ENCODE peak calls at places on chromosomes 2 and 18, in four cellular contexts. One of them, this sample, is unnamed.

GRCh38 chr2:140136366-140136765 is 1356.2 kb upstream of the NXPH2 start:
- DNase-seq in SK-N-SH: no peak
- DNase-seq in K562: no peak
- DNase-seq in breast epithelium: no peak
- DNase-seq in this sample: no peak

GRCh38 chr2:1477196-1478040 is 64.2 kb downstream of the TPO start:
- DNase-seq in breast epithelium: no peak
- DNase-seq in K562: no peak
- DNase-seq in SK-N-SH: no peak
- DNase-seq in this sample: no peak

GRCh38 chr2:119339562-119339923 is 27.1 kb downstream of the C2orf76 start:
- DNase-seq in SK-N-SH: no peak
- DNase-seq in breast epithelium: no peak
- DNase-seq in K562: no peak
- DNase-seq in this sample: no peak

GRCh38 chr2:81266106-81266505 is 961.6 kb upstream of the LRRTM1 start:
- DNase-seq in breast epithelium: no peak
- DNase-seq in SK-N-SH: no peak
- DNase-seq in K562: no peak
- DNase-seq in this sample: no peak

GRCh38 chr2:157260403-157261198 is 3.1 kb downstream of the GALNT5 start:
- DNase-seq in breast epithelium: no peak
- DNase-seq in SK-N-SH: no peak
- DNase-seq in K562: no peak
- DNase-seq in this sample: no peak

GRCh38 chr18:76487076-76487475 is 8.0 kb downstream of the ZNF516 start:
- DNase-seq in K562: no peak
- DNase-seq in breast epithelium: no peak
- DNase-seq in SK-N-SH: no peak
- DNase-seq in this sample: no peak

GRCh38 chr2:118150294-118150693 is 62.0 kb downstream of the INSIG2 start:
- DNase-seq in K562: no peak
- DNase-seq in SK-N-SH: no peak
- DNase-seq in breast epithelium: no peak
- DNase-seq in this sample: no peak

GRCh38 chr2:170679607-170680079 is 35.5 kb upstream of the SP5 start:
- DNase-seq in SK-N-SH: no peak
- DNase-seq in breast epithelium: no peak
- DNase-seq in K562: no peak
- DNase-seq in this sample: no peak

GRCh38 chr18:34595673-34596072 is 114.4 kb upstream of the DTNA start:
- DNase-seq in SK-N-SH: no peak
- DNase-seq in breast epithelium: no peak
- DNase-seq in K562: no peak
- DNase-seq in this sample: no peak

GRCh38 chr2:57045236-57045635 is 861.4 kb downstream of the CCDC85A start:
- DNase-seq in breast epithelium: no peak
- DNase-seq in K562: no peak
- DNase-seq in SK-N-SH: no peak
- DNase-seq in this sample: no peak

GRCh38 chr18:37006742-37007141 is 177.8 kb downstream of the KIAA1328 start:
- DNase-seq in breast epithelium: no peak
- DNase-seq in K562: no peak
- DNase-seq in SK-N-SH: no peak
- DNase-seq in this sample: no peak

GRCh38 chr2:155235710-155236109 is 537.2 kb downstream of the KCNJ3 start:
- DNase-seq in K562: no peak
- DNase-seq in SK-N-SH: no peak
- DNase-seq in breast epithelium: no peak
- DNase-seq in this sample: no peak

GRCh38 chr2:215363039-215363438 is 51.2 kb downstream of the ATIC start:
- DNase-seq in breast epithelium: no peak
- DNase-seq in K562: no peak
- DNase-seq in SK-N-SH: no peak
- DNase-seq in this sample: no peak

GRCh38 chr18:7032537-7032936 is 85.1 kb downstream of the LAMA1 start:
- DNase-seq in K562: no peak
- DNase-seq in SK-N-SH: no peak
- DNase-seq in breast epithelium: no peak
- DNase-seq in this sample: no peak

GRCh38 chr2:168998609-168999211 is 32.4 kb downstream of the ABCB11 start:
- DNase-seq in K562: no peak
- DNase-seq in SK-N-SH: no peak
- DNase-seq in breast epithelium: no peak
- DNase-seq in this sample: no peak

GRCh38 chr2:692767-693166 is 15.6 kb upstream of the TMEM18 start:
- DNase-seq in breast epithelium: no peak
- DNase-seq in SK-N-SH: no peak
- DNase-seq in K562: no peak
- DNase-seq in this sample: no peak

GRCh38 chr18:47997338-47997780 is 66.9 kb upstream of the SMAD2 start:
- DNase-seq in K562: peak
- DNase-seq in breast epithelium: no peak
- DNase-seq in SK-N-SH: no peak
- DNase-seq in this sample: no peak

GRCh38 chr18:11995445-11996189 is 14.3 kb downstream of the IMPA2 start:
- DNase-seq in SK-N-SH: peak
- DNase-seq in K562: peak
- DNase-seq in breast epithelium: peak
- DNase-seq in this sample: peak
- TF ChIP-seq POLR2AphosphoS5 in SK-N-SH: no peak
- TF ChIP-seq POLR2AphosphoS5 in K562: no peak
- TF ChIP-seq POLR2AphosphoS5 in breast epithelium: no peak
- TF ChIP-seq POLR2AphosphoS5 in this sample: peak

GRCh38 chr2:142980246-142981068 is 103.0 kb downstream of the KYNU start:
- DNase-seq in K562: no peak
- DNase-seq in SK-N-SH: no peak
- DNase-seq in breast epithelium: no peak
- DNase-seq in this sample: no peak
- TF ChIP-seq CTCF in K562: no peak
- TF ChIP-seq CTCF in SK-N-SH: peak
- TF ChIP-seq CTCF in breast epithelium: peak
- TF ChIP-seq CTCF in this sample: peak

DNA sequence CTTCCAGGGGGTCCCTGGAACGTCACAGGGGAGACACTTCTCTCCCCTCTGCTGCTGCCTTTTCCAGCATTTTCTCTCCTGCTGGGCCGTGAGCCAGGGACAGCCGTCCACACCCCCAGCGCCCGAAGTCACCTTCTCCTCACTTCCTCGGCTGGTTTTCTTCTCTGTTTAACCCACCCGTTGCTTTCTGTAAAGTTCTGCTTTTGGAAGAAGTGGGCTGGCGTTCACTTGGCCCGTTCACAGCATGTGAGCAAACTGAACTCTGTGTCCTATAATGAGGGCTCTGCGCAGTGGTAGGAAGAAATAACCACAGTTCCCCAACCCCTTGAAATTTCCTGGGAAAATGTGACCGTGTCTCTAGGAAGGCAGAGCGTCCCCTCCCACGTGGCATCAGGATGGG is 187.0 kb upstream of the HDAC4 start:
- DNase-seq in K562: no peak
- DNase-seq in SK-N-SH: no peak
- DNase-seq in breast epithelium: no peak
- DNase-seq in this sample: no peak
- TF ChIP-seq POLR2AphosphoS5 in K562: no peak
- TF ChIP-seq POLR2AphosphoS5 in SK-N-SH: no peak
- TF ChIP-seq POLR2AphosphoS5 in breast epithelium: no peak
- TF ChIP-seq POLR2AphosphoS5 in this sample: no peak

GRCh38 chr2:3001595-3002184 is 375.9 kb downstream of the EIPR1 start:
- DNase-seq in breast epithelium: no peak
- DNase-seq in SK-N-SH: no peak
- DNase-seq in K562: no peak
- DNase-seq in this sample: no peak
- TF ChIP-seq CTCF in breast epithelium: no peak
- TF ChIP-seq CTCF in SK-N-SH: no peak
- TF ChIP-seq CTCF in K562: no peak
- TF ChIP-seq CTCF in this sample: no peak

DNA sequence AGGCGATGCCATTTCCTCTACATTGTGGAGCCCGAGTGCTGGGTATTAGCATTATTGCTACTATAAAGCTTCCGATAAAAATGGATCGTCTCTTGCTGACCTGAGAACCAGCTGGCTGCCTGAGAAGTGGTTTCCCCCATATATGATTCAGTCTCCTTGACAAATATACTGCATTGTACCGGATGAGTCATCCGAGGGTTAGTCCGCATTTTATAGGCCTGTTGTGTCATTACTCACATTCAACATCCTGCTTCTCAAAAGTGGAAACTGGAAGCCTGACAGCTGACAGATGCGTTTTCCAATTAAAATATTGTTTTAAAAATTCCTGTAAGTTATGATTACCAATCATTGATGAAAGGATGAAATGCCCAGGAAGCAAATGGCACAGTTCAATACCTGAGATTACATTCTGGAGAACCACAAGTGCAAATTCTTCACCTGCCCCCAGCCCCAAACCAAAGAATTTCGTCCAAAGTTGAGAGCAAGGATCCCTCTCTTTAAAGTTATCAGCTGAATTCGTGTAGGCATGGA is 65.7 kb downstream of the SPRED2 start:
- DNase-seq in K562: peak
- DNase-seq in SK-N-SH: no peak
- DNase-seq in breast epithelium: no peak
- DNase-seq in this sample: no peak
- TF ChIP-seq POLR2AphosphoS5 in K562: peak
- TF ChIP-seq POLR2AphosphoS5 in SK-N-SH: peak
- TF ChIP-seq POLR2AphosphoS5 in breast epithelium: no peak
- TF ChIP-seq POLR2AphosphoS5 in this sample: peak

GRCh38 chr18:32383040-32383819 is 87.5 kb downstream of the GAREM1 start:
- DNase-seq in breast epithelium: no peak
- DNase-seq in SK-N-SH: no peak
- DNase-seq in K562: no peak
- DNase-seq in this sample: no peak

GRCh38 chr18:32379891-32380290 is 90.8 kb downstream of the GAREM1 start:
- DNase-seq in K562: no peak
- DNase-seq in breast epithelium: no peak
- DNase-seq in SK-N-SH: no peak
- DNase-seq in this sample: no peak

GRCh38 chr18:32381761-32382160 is 88.9 kb downstream of the GAREM1 start:
- DNase-seq in breast epithelium: no peak
- DNase-seq in SK-N-SH: no peak
- DNase-seq in K562: no peak
- DNase-seq in this sample: no peak

GRCh38 chr18:32378705-32379104 is 92.0 kb downstream of the GAREM1 start:
- DNase-seq in SK-N-SH: no peak
- DNase-seq in K562: no peak
- DNase-seq in breast epithelium: no peak
- DNase-seq in this sample: peak

DNA sequence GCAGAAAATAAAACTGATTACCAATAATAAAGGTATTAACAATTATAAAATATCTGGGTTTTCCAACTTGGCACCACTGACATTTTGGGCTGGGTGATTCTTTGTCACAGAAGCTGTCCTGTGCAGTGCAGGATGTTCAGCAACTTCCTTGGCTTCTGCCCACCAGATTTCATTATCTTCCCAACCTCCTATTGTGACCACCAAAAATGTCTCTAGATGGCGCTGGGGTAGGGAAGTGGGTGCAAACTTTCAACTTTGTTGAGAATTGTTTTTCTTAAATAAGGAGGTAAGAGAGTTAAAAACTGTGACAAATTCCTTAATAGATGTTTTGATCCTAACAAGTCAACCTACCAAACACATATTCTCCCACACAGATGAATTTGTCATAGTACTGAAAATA is 90.1 kb downstream of the GAREM1 start:
- DNase-seq in K562: no peak
- DNase-seq in breast epithelium: no peak
- DNase-seq in SK-N-SH: no peak
- DNase-seq in this sample: no peak
- TF ChIP-seq CTCF in K562: no peak
- TF ChIP-seq CTCF in breast epithelium: no peak
- TF ChIP-seq CTCF in SK-N-SH: no peak
- TF ChIP-seq CTCF in this sample: no peak

GRCh38 chr2:28720345-28720744 is 31.3 kb upstream of the PPP1CB start:
- DNase-seq in K562: no peak
- DNase-seq in breast epithelium: no peak
- DNase-seq in SK-N-SH: no peak
- DNase-seq in this sample: no peak

GRCh38 chr2:28721601-28722191 is 29.9 kb upstream of the PPP1CB start:
- DNase-seq in breast epithelium: no peak
- DNase-seq in K562: no peak
- DNase-seq in SK-N-SH: no peak
- DNase-seq in this sample: no peak

GRCh38 chr2:28713582-28714292 is 37.9 kb upstream of the PPP1CB start:
- DNase-seq in SK-N-SH: no peak
- DNase-seq in breast epithelium: no peak
- DNase-seq in K562: no peak
- DNase-seq in this sample: no peak

GRCh38 chr2:28717339-28717758 is 34.3 kb upstream of the PPP1CB start:
- DNase-seq in K562: no peak
- DNase-seq in SK-N-SH: no peak
- DNase-seq in breast epithelium: peak
- DNase-seq in this sample: no peak

DNA sequence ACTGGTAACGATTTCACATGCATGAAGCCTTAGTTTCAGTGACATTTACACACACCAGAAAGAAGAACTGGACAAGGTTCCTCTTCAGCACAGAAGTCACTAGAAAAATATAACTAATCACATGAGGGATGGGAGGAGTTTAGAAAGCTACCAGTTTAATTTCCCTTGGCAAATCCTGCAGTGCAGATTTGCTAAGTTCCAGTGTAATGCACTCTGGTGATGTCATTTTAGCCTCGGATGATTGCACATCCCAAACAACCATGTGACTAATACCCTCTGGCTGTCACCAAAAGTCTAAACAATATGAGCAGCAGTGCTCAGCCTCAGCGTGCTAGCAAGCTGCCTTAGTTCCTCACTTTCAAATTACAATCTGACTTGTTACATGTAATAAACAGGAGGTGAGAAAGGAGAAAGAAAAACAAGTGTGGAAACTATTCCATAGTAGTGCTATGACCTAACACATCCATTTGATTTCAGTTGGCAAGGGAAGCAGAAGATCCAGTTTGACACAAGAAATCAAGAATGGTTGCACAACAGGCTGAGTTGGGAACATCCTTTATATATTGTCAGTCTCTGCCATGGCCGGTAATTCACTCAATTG is 35.3 kb upstream of the PPP1CB start:
- DNase-seq in breast epithelium: peak
- DNase-seq in SK-N-SH: peak
- DNase-seq in K562: no peak
- DNase-seq in this sample: peak
- TF ChIP-seq POLR2AphosphoS5 in breast epithelium: peak
- TF ChIP-seq POLR2AphosphoS5 in SK-N-SH: no peak
- TF ChIP-seq POLR2AphosphoS5 in K562: no peak
- TF ChIP-seq POLR2AphosphoS5 in this sample: peak

GRCh38 chr2:205763708-205764501 is 81.6 kb downstream of the NRP2 start:
- DNase-seq in SK-N-SH: peak
- DNase-seq in breast epithelium: no peak
- DNase-seq in K562: peak
- DNase-seq in this sample: peak
- TF ChIP-seq CTCF in SK-N-SH: no peak
- TF ChIP-seq CTCF in breast epithelium: no peak
- TF ChIP-seq CTCF in K562: peak
- TF ChIP-seq CTCF in this sample: peak